ENCODE peak calls at places on chromosomes 3 and 15, in four cellular contexts. P is caudate nucleus, D is A549, F is foreskin keratinocyte. L is an unnamed sample.

GRCh38 chr15:90742082-90742481 is 24.9 kb downstream of the BLM start:
- DNase-seq in D (no peak), F (no peak), P (no peak), L (no peak)

GRCh38 chr3:154885016-154885415 is 195.1 kb upstream of the MME start:
- DNase-seq in F (no peak), P (no peak), D (no peak), L (no peak)

GRCh38 chr3:186143280-186143679 is 34.4 kb upstream of the ETV5 start:
- DNase-seq in D (no peak), P (no peak), F (no peak), L (no peak)

GRCh38 chr3:17717411-17717810 is 25.0 kb downstream of the TBC1D5 start:
- DNase-seq in F (no peak), P (no peak), D (no peak), L (no peak)

GRCh38 chr3:30643763-30644462 is 37.5 kb downstream of the TGFBR2 start:
- DNase-seq in D (no peak), P (no peak), F (no peak), L (no peak)

GRCh38 chr3:132625613-132626012 is 28.5 kb downstream of the ACKR4 start:
- DNase-seq in D (no peak), F (no peak), P (no peak), L (no peak)

GRCh38 chr15:34514251-34514760 is 69.1 kb downstream of the GOLGA8B start:
- DNase-seq in F (no peak), D (peak), P (no peak), L (no peak)

GRCh38 chr3:157631468-157631867 is 128.3 kb upstream of the VEPH1 start:
- DNase-seq in P (no peak), F (peak), D (no peak), L (no peak)

GRCh38 chr3:59248976-59249375 is 199.2 kb upstream of the CFAP20DC start:
- DNase-seq in D (no peak), F (no peak), P (no peak), L (no peak)

GRCh38 chr15:25535866-25536265 is 97.0 kb upstream of the UBE3A start:
- DNase-seq in D (no peak), F (no peak), P (no peak), L (no peak)

GRCh38 chr3:135997554-135998320 is 32.2 kb downstream of the PPP2R3A start:
- DNase-seq in D (no peak), F (no peak), P (no peak), L (no peak)

GRCh38 chr15:90287096-90287495 is 21.6 kb downstream of the NGRN start:
- DNase-seq in D (no peak), P (no peak), F (no peak), L (no peak)

GRCh38 chr15:85771781-85772445 is 22.8 kb downstream of the KLHL25 start:
- DNase-seq in P (no peak), F (no peak), D (no peak), L (no peak)

GRCh38 chr3:126634803-126635202 is 20.1 kb downstream of the TXNRD3 start:
- DNase-seq in P (no peak), F (no peak), D (no peak), L (no peak)

GRCh38 chr15:72155021-72155621 is 36.9 kb downstream of the SENP8 start:
- DNase-seq in F (peak), D (peak), P (no peak), L (peak)

GRCh38 chr15:89051875-89052274 is 36.4 kb upstream of the ABHD2 start:
- DNase-seq in F (no peak), P (no peak), D (no peak), L (no peak)

GRCh38 chr3:150761831-150762661 is 923 bp downstream of the SIAH2 start:
- DNase-seq in P (peak), D (peak), F (no peak), L (no peak)

GRCh38 chr3:11165457-11165856 is 11.2 kb downstream of the HRH1 start:
- DNase-seq in F (no peak), D (no peak), P (no peak), L (no peak)

GRCh38 chr3:9730747-9731205 is 759 bp upstream of the BRPF1 start:
- DNase-seq in F (no peak), P (no peak), D (peak), L (no peak)

GRCh38 chr15:25832158-25832557 is 31.0 kb downstream of the ATP10A start:
- DNase-seq in F (no peak), D (no peak), P (no peak), L (no peak)

GRCh38 chr15:99424978-99425665 is 140.7 kb upstream of the MEF2A start:
- DNase-seq in D (no peak), P (no peak), F (peak), L (peak)

GRCh38 chr15:77475898-77476297 is 55.2 kb downstream of the HMG20A start:
- DNase-seq in P (no peak), F (no peak), D (no peak), L (no peak)

GRCh38 chr3:187519428-187519890 is 150.7 kb downstream of the SST start:
- DNase-seq in F (no peak), D (no peak), P (no peak), L (no peak)

GRCh38 chr3:108662141-108662738 is 72.7 kb downstream of the DZIP3 start:
- DNase-seq in F (peak), D (peak), P (no peak), L (peak)

GRCh38 chr3:66021731-66022131 is 17.0 kb downstream of the MAGI1 start:
- DNase-seq in D (peak), P (no peak), F (peak), L (no peak)

GRCh38 chr3:56654460-56654859 is 28.6 kb downstream of the TASOR start:
- DNase-seq in D (no peak), F (no peak), P (no peak), L (no peak)

GRCh38 chr3:168443967-168444366 is 348.2 kb upstream of the GOLIM4 start:
- DNase-seq in P (no peak), F (no peak), D (no peak), L (no peak)

GRCh38 chr3:135779024-135779423 is 186.5 kb upstream of the PPP2R3A start:
- DNase-seq in P (no peak), D (no peak), F (no peak), L (no peak)

GRCh38 chr3:10957976-10958749 is 34.4 kb upstream of the SLC6A1 start:
- DNase-seq in F (no peak), P (no peak), D (no peak), L (no peak)

GRCh38 chr3:185250247-185250646 is 3.6 kb downstream of the EHHADH start:
- DNase-seq in P (no peak), D (no peak), F (no peak), L (no peak)

GRCh38 chr3:58659051-58659675 is 7.4 kb downstream of the FAM3D start:
- DNase-seq in F (no peak), D (peak), P (no peak), L (no peak)

GRCh38 chr3:169914321-169914720 is 2.9 kb downstream of the SAMD7 start:
- DNase-seq in F (no peak), D (no peak), P (no peak), L (no peak)

GRCh38 chr15:40087095-40087805 is 21.4 kb downstream of the BMF start:
- DNase-seq in P (no peak), D (no peak), F (no peak), L (no peak)
- H3K27ac ChIP-seq in P (no peak), D (no peak), F (no peak), L (no peak)

GRCh38 chr3:172155880-172156279 is 116.5 kb downstream of the FNDC3B start:
- DNase-seq in D (no peak), F (no peak), P (no peak), L (no peak)
- H3K27ac ChIP-seq in D (peak), F (no peak), P (no peak), L (peak)

DNA sequence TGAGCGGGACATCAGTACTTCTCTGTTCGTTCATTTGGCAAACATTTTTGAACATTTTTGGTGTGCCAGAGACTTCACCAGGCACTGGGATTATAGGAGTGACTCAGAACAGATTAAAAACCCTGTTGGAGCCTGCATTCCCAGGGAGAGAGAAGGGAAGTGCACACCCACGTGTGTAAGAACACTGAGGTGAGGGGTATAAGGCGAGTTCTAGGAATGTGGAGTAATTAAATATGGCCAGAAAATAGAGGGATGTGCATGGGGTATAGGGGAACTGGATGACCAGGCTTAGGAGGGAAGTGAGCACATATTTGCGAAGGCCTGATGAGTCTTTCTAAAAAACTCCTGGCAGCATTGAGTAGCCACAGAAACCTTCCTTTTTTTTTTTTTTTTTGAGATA is 401.2 kb upstream of the C2CD4B start:
- DNase-seq in P (no peak), F (peak), D (no peak), L (no peak)
- H3K27ac ChIP-seq in P (no peak), F (no peak), D (no peak), L (no peak)

DNA sequence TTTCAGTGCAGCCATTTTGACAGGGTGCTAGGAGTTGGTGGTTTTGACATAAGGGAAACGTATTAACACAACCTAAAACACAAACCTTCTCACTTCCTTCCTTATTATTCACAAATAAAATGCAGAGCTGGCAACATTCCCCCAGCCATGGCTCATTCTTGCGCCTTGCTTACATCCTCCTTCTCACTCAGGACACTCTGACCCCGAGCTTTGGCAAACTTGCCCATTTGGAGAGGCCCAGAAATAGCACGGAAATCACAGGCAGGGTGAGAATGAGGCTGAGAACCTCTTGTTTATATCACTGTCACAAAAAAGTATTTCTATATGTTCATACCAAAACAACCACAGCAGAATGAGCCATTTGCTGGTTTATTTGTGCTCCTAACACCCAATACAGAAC is 244.3 kb downstream of the NTRK3 start:
- DNase-seq in P (no peak), D (no peak), F (no peak), L (no peak)
- H3K27ac ChIP-seq in P (no peak), D (no peak), F (no peak), L (no peak)

GRCh38 chr15:59191855-59192237 is 14.8 kb upstream of the LDHAL6B start:
- DNase-seq in P (no peak), F (peak), D (peak), L (peak)
- H3K27ac ChIP-seq in P (no peak), F (peak), D (peak), L (peak)

DNA sequence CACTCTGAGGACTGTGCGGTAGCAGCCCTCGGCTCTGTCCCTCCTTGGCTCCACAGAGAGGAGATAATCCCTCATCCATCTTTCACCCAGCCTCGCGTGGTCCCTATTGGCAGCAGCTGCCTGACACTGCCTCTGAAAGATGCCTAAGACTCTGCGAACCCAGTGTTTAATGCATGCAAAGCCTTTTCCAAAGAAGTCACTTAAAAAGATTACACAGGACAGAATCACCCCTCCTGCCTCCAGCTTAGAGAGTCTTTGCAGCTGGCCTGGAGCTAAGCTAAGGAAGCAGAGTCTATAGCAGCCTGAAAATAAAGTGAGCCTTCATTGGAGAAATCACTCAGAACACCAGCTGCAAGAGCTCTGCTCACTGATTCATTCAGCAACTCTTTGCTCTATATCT is 247.2 kb downstream of the SHQ1 start:
- DNase-seq in F (no peak), D (no peak), P (no peak), L (no peak)
- H3K27ac ChIP-seq in F (no peak), D (no peak), P (no peak), L (no peak)

DNA sequence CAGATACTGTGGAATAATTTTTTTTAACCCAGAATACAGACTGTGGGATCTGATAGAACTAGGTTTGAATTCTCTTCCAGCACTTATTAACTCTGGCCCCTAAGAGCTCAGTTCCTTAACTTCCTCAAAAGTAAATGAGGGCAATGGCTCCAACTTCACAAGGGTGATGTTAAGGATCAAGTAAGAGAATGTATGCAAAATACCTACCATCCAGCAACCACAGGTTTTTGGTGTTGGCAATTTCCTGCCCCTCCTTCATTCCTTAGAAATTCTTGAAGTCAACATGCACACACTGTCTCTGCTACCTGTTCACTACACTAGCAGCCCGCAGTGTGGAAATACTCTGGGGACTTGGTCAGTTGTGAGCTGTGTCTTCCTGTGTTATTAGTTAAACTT is 5.1 kb downstream of the ZBED2 start:
- DNase-seq in D (no peak), F (peak), P (no peak), L (no peak)
- H3K27ac ChIP-seq in D (peak), F (peak), P (no peak), L (peak)

GRCh38 chr3:16251316-16252085 is 13.2 kb downstream of the DPH3 start:
- DNase-seq in D (no peak), F (no peak), P (no peak), L (no peak)
- H3K27ac ChIP-seq in D (no peak), F (no peak), P (no peak), L (no peak)

L was measured in epithelial cell of prostate.